ENCODE peak calls at places on chromosomes 2 and 18, in five cellular contexts. P is activated T-cell treated with anti-CD3 and anti-CD28 coated beads, Interleukin-2, amount 50 U/mL, for 1 hour; Z is T-helper 1 cell; M is GM12892; Q is stimulated activated CD4-positive, alpha-beta T cell treated with anti-CD3 and anti-CD28 coated beads, TNF-alpha, amount 100 ng/mL, for 24 hours. G is an unnamed sample.

GRCh38 chr2:100814043-100814442 is 5.9 kb upstream of the NPAS2 start:
- DNase-seq in M (no peak), Q (no peak), Z (no peak), P (no peak), G (no peak)

GRCh38 chr18:29191263-29191662 is 1014.3 kb upstream of the CDH2 start:
- DNase-seq in M (no peak), P (no peak), Z (no peak), Q (no peak), G (no peak)

GRCh38 chr2:239005586-239005985 is 157.7 kb downstream of the TWIST2 start:
- DNase-seq in Q (no peak), M (no peak), P (no peak), Z (no peak), G (no peak)

GRCh38 chr2:69694894-69695849 is 46.8 kb upstream of the ANXA4 start:
- DNase-seq in Z (no peak), P (no peak), Q (no peak), M (no peak), G (no peak)

GRCh38 chr2:65057391-65058052 is 1.3 kb downstream of the CEP68 start:
- DNase-seq in M (no peak), Q (peak), P (no peak), Z (peak), G (peak)

GRCh38 chr2:44949329-44950151 is 8.0 kb downstream of the SIX3 start:
- DNase-seq in Z (no peak), P (no peak), Q (no peak), M (no peak), G (no peak)

GRCh38 chr18:21191596-21192307 is 50.3 kb upstream of the GREB1L start:
- DNase-seq in M (no peak), P (no peak), Q (no peak), Z (no peak), G (peak)

GRCh38 chr2:191478754-191479679 is 198.9 kb upstream of the NABP1 start:
- DNase-seq in P (no peak), Q (no peak), M (no peak), Z (no peak), G (peak)

GRCh38 chr18:34549367-34549766 is 160.7 kb upstream of the DTNA start:
- DNase-seq in Z (no peak), M (no peak), P (no peak), Q (no peak), G (no peak)

GRCh38 chr18:41134426-41134825 is 820.6 kb upstream of the PIK3C3 start:
- DNase-seq in P (no peak), M (no peak), Z (no peak), Q (no peak), G (no peak)

GRCh38 chr18:63079114-63079513 is 240.5 kb downstream of the BCL2 start:
- DNase-seq in Z (no peak), P (no peak), Q (no peak), M (no peak), G (no peak)

GRCh38 chr2:240431276-240431662 is 4.2 kb upstream of the GPC1 start:
- DNase-seq in P (peak), M (no peak), Q (no peak), Z (peak), G (no peak)

GRCh38 chr2:134411279-134411827 is 157.5 kb downstream of the MGAT5 start:
- DNase-seq in Z (no peak), M (no peak), P (no peak), Q (no peak), G (no peak)

G was measured in Peyer's patch.